ENCODE peak calls at places on chromosomes 12 and 14, in four cellular contexts. I is HepG2, P is GM12878, M is K562. C is an unnamed sample. For H3K4me1, the result is how much of the 10 kb centered on the place peaks cover.

GRCh38 chr14:104979758-104980591 is 1.8 kb upstream of the AHNAK2 start:
- DNase-seq in P (no peak), M (no peak), I (no peak), C (no peak)

GRCh38 chr12:10186299-10186698 is 7.5 kb downstream of the TMEM52B start:
- DNase-seq in P (no peak), I (no peak), M (no peak), C (no peak)

GRCh38 chr14:100994757-100995156 is 91.2 kb upstream of the RTL1 start:
- DNase-seq in P (no peak), I (no peak), M (no peak), C (no peak)

GRCh38 chr12:5739862-5740370 is 205.1 kb downstream of the ANO2 start:
- DNase-seq in I (no peak), P (no peak), M (no peak), C (no peak)

GRCh38 chr12:95976416-95976832 is 19.7 kb downstream of the HAL start:
- DNase-seq in I (peak), M (no peak), P (no peak), C (no peak)

GRCh38 chr12:92226036-92226661 is 80.5 kb upstream of the BTG1 start:
- DNase-seq in P (no peak), I (no peak), M (no peak), C (no peak)

GRCh38 chr12:74890237-74890599 is 319.4 kb downstream of the KCNC2 start:
- DNase-seq in I (peak), P (no peak), M (no peak), C (peak)

GRCh38 chr14:33369972-33370371 is 431.3 kb downstream of the NPAS3 start:
- DNase-seq in I (no peak), P (peak), M (no peak), C (no peak)

GRCh38 chr14:73789996-73790581 is 61.5 kb upstream of the PTGR2 start:
- DNase-seq in M (no peak), I (no peak), P (no peak), C (no peak)

GRCh38 chr14:65483647-65484046 is 71.1 kb downstream of the FUT8 start:
- DNase-seq in P (no peak), M (no peak), I (no peak), C (peak)

GRCh38 chr12:70556179-70556869 is 80.9 kb downstream of the PTPRB start:
- DNase-seq in M (no peak), I (no peak), P (no peak), C (peak)

GRCh38 chr14:72743626-72744025 is 150.3 kb downstream of the DPF3 start:
- DNase-seq in M (no peak), P (no peak), I (no peak), C (no peak)

GRCh38 chr14:59360923-59361794 is 104.0 kb downstream of the GPR135 start:
- DNase-seq in M (peak), P (no peak), I (peak), C (peak)

GRCh38 chr12:75814856-75815754 is 216.5 kb downstream of the PHLDA1 start:
- DNase-seq in M (no peak), P (no peak), I (no peak), C (no peak)

GRCh38 chr12:1805441-1806081 is 14.8 kb upstream of the LRTM2 start:
- DNase-seq in M (no peak), I (no peak), P (no peak), C (no peak)

GRCh38 chr14:100888789-100889315 is 14.7 kb downstream of the RTL1 start:
- DNase-seq in P (no peak), I (no peak), M (no peak), C (no peak)

DNA sequence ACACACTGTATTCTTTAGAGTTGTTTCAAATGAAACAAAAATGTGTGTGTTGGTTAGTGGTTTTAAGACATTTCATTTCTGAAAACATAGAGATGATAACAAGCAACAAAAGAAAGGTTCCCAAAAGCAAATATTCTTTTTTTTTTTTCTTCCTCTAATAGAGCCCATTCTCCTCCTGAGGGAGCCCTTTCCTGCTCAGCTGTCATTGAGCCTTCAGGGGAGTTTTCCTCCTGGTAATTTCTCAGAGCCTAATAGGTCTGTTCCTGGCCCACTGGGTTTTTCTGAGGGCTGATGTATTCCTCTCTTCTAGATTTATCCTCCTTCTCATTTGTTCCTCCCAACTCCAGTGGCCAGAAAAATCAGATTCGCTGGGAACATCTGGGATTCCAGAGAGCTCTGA is 654.5 kb downstream of the NOVA1 start:
- DNase-seq in I (no peak), P (no peak), M (no peak), C (no peak)
- TF ChIP-seq REST in I (no peak), P (no peak), M (no peak), C (no peak)

GRCh38 chr12:118633071-118633470 is 256.7 kb downstream of the SUDS3 start:
- DNase-seq in M (peak), P (no peak), I (no peak), C (no peak)
- TF ChIP-seq SRF in M (no peak), P (no peak), I (no peak), C (no peak)

GRCh38 chr14:75044322-75044721 is 6.9 kb downstream of the MLH3 start:
- DNase-seq in P (no peak), I (no peak), M (no peak), C (no peak)

GRCh38 chr14:75040497-75040896 is 10.8 kb downstream of the MLH3 start:
- DNase-seq in P (no peak), M (no peak), I (no peak), C (no peak)

GRCh38 chr14:75040959-75041358 is 10.3 kb downstream of the MLH3 start:
- DNase-seq in I (no peak), P (no peak), M (no peak), C (no peak)

GRCh38 chr14:75042040-75042439 is 9.2 kb downstream of the MLH3 start:
- DNase-seq in I (no peak), M (no peak), P (no peak), C (no peak)

DNA sequence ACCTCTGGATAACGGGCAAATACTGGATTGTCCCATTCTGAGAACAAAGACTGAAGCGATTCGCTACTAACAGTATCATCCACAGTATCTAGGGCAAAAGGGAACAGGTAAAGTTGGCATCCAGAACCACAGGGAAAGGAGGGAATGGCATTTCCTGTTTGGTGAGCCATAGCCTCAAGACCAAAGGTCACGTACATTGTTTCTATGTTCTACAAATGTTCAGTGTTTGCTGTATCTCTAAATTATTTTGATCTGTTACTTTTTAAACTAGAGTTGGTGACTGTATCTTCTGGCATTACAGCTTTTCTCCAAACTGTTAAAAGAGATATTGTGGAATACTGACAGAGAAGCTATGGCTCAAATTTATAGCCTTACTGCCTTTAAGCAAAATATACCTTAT is 9.7 kb downstream of the MLH3 start:
- DNase-seq in P (no peak), M (no peak), I (peak), C (no peak)
- H3K4me1 ChIP-seq in P (under half), M (under half), I (half or more), C (under half)

GRCh38 chr14:70889555-70889954 is 17.7 kb upstream of the PCNX1 start:
- DNase-seq in P (no peak), I (no peak), M (no peak), C (no peak)

GRCh38 chr14:70887207-70888150 is 19.8 kb upstream of the PCNX1 start:
- DNase-seq in P (peak), I (no peak), M (no peak), C (no peak)

GRCh38 chr14:70886421-70887206 is 20.6 kb upstream of the PCNX1 start:
- DNase-seq in M (no peak), P (peak), I (no peak), C (no peak)

GRCh38 chr14:70888151-70888499 is 19.1 kb upstream of the PCNX1 start:
- DNase-seq in I (no peak), P (no peak), M (no peak), C (no peak)

DNA sequence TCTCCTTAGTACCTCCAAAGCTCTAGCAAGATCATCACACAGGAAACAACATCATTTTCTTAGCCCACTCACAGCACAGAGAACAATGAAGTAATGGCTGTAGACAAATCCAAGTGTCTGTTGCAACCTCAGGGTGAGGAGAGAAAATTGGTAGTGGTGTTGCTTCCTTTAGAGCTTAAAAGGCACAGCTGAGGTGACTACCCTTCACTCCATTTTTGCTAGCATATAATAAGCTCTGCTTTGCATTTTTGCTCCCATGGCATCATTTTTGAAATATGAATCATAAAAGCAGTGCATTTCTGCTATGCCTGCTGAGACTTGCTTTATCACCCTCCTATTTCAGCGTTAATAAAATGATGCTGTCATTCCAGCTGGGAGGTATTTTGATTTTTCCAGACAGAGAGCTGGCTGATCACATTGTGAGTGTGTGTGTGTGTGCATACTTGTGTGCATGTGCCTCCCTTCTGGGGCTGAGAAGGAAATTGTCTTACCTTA is 18.5 kb upstream of the PCNX1 start:
- DNase-seq in I (no peak), P (no peak), M (no peak), C (no peak)
- TF ChIP-seq REST in I (no peak), P (no peak), M (no peak), C (no peak)

GRCh38 chr14:31026395-31027096 is 367 bp upstream of the STRN3 start:
- DNase-seq in P (peak), I (peak), M (peak), C (peak)
- TF ChIP-seq SRF in P (peak), I (peak), M (peak), C (peak)

GRCh38 chr14:103073876-103074698 is 9.9 kb upstream of the LBHD2 start:
- DNase-seq in I (no peak), P (no peak), M (no peak), C (no peak)
- H3K4me1 ChIP-seq in I (half or more), P (under half), M (half or more), C (under half)

GRCh38 chr12:39835517-39836489 is 216.2 kb upstream of the ABCD2 start:
- DNase-seq in P (peak), M (no peak), I (no peak), C (no peak)

GRCh38 chr12:39831587-39832315 is 212.1 kb upstream of the ABCD2 start:
- DNase-seq in M (no peak), I (peak), P (no peak), C (no peak)

GRCh38 chr12:39830862-39831520 is 211.4 kb upstream of the ABCD2 start:
- DNase-seq in M (no peak), P (no peak), I (no peak), C (no peak)
- TF ChIP-seq REST in M (no peak), P (no peak), I (no peak), C (no peak)

DNA sequence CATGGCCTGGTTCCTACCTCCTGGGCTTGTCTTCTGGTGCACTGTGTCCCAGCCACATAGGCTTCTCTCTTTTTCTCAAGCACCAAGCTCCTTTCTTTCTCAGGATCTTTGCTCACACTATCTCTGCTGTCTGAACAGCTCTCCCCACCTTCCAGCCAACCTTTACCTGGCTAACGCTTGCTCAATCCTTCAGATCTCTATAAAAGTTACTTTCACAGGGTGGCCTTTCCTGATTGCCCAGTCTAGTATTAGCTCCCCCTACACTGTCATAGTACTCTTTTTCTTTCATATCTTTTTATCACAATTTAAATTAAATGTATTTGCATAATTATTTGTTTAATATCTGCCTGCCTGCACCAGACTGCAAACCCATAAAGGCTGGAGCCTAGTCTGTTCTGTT is 3.8 kb downstream of the PARP11 start:
- DNase-seq in P (no peak), M (no peak), I (no peak), C (no peak)
- TF ChIP-seq SRF in P (no peak), M (no peak), I (no peak), C (no peak)

DNA sequence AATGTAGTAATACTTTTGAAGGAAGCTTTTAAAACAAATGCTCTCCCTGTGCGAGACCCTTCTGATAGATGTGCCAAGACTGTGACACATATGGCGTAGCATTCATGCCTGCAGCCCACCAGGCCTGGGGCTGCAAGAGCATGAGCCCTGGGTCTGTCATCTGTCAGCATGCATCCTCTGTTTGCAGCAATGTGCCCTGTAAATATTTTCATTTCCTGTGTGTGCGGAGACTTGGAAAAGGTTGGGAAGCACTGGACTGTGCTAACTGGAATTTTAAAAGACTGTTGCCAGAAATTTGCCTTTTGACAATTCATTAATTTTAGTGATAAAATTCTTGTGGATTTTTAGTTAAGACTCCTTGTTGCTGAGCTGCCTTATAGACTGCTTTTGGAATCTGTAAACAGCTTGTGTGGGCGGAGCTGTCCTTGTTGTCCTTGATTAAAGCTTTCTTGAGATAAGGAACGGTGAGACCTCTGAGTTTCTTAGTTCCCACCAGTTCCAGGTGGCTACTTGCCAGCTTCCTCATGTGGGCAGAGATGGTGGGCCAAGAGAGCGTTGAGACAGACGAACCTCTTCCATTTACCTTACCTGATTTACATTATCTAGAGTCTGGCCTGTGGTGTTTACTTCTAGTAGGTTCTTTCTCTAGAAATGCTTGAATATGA is 23.4 kb downstream of the MARK3 start:
- DNase-seq in P (no peak), I (no peak), M (no peak), C (no peak)
- H3K4me1 ChIP-seq in P (under half), I (under half), M (under half), C (under half)

C was measured in HCT116.